ENCODE peak calls at places on chromosomes 1 and 21, in seven cellular contexts. A is CD4-positive, CD25-positive, alpha-beta regulatory T cell; H is stromal cell of bone marrow; B is coronary artery; Y is HFF-Myc; X is activated naive CD8-positive, alpha-beta T cell treated with anti-CD3 and anti-CD28 coated beads, Interleukin-2, amount 50 U/mL, for 24 hours; I is iPS DF 19.7. Q is an unnamed sample.

GRCh38 chr1:27598902-27599528 is 4.9 kb downstream of the AHDC1 start:
- DNase-seq in B (peak; percentile 94), I (no peak), Y (no peak), X (peak; percentile 67), H (peak; percentile 83), A (no peak), Q (no peak)

GRCh38 chr1:165924096-165924495 is 96.7 kb downstream of the UCK2 start:
- DNase-seq in I (no peak), X (no peak), B (no peak), H (no peak), A (no peak), Y (no peak), Q (no peak)

GRCh38 chr1:8097077-8097799 is 71.1 kb upstream of the ERRFI1 start:
- DNase-seq in B (no peak), A (peak; percentile 64), Y (peak; percentile 88), I (no peak), H (peak; percentile 86), X (no peak), Q (peak; percentile 97)

GRCh38 chr1:228490120-228491078 is 3.2 kb downstream of the RNF187 start:
- DNase-seq in X (no peak), Y (no peak), H (peak; percentile 7), I (no peak), B (no peak), A (no peak), Q (no peak)

GRCh38 chr1:227770812-227771211 is 35.6 kb downstream of the SNAP47 start:
- DNase-seq in H (no peak), A (no peak), B (no peak), X (no peak), I (no peak), Y (no peak), Q (no peak)

GRCh38 chr21:36745459-36745858 is 46.5 kb downstream of the SIM2 start:
- DNase-seq in I (no peak), H (no peak), A (no peak), B (no peak), Y (no peak), X (no peak), Q (no peak)

GRCh38 chr1:205430631-205431305 is 8.9 kb upstream of the LEMD1 start:
- DNase-seq in I (no peak), Y (peak; percentile 19), X (peak; percentile 71), B (no peak), A (peak; percentile 61), H (peak; percentile 18), Q (peak; percentile 20)

GRCh38 chr1:202272446-202272845 is 69.3 kb downstream of the UBE2T start:
- DNase-seq in B (no peak), Y (no peak), X (no peak), H (no peak), A (no peak), I (no peak), Q (no peak)

GRCh38 chr1:243620096-243620495 is 229.9 kb downstream of the AKT3 start:
- DNase-seq in B (no peak), Y (no peak), H (no peak), X (no peak), A (no peak), I (no peak), Q (no peak)

GRCh38 chr1:236120725-236121153 is 21.6 kb upstream of the GPR137B start:
- DNase-seq in B (no peak), H (no peak), X (no peak), I (no peak), Y (no peak), A (peak; percentile 39), Q (no peak)

GRCh38 chr1:238960071-238960470 is 426.3 kb upstream of the CHRM3 start:
- DNase-seq in Y (no peak), A (no peak), X (no peak), B (no peak), I (no peak), H (peak; percentile 81), Q (no peak)

GRCh38 chr1:232767381-232768074 is 37.7 kb upstream of the MAP10 start:
- DNase-seq in A (peak; percentile 20), X (no peak), I (no peak), Y (peak; percentile 22), H (peak; percentile 72), B (no peak), Q (peak; percentile 20)

GRCh38 chr21:31656199-31657095 is 3.0 kb upstream of the SOD1 start:
- DNase-seq in A (peak; percentile 33), X (peak; percentile 51), I (no peak), B (no peak), H (peak; percentile 59), Y (no peak), Q (no peak)

GRCh38 chr1:183694035-183694434 is 40.9 kb upstream of the APOBEC4 start:
- DNase-seq in X (no peak), Y (no peak), I (no peak), B (no peak), A (no peak), H (peak; percentile 5), Q (no peak)

GRCh38 chr1:216793303-216793702 is 70.1 kb upstream of the ESRRG start:
- DNase-seq in A (no peak), B (no peak), X (no peak), I (no peak), H (no peak), Y (no peak), Q (no peak)

GRCh38 chr1:1982379-1983232 is 21.0 kb downstream of the CFAP74 start:
- DNase-seq in X (no peak), A (no peak), I (no peak), B (no peak), H (no peak), Y (no peak), Q (no peak)

GRCh38 chr1:25130895-25131294 is 101.4 kb downstream of the SYF2 start:
- DNase-seq in Y (no peak), H (no peak), X (no peak), I (no peak), A (no peak), B (no peak), Q (no peak)

GRCh38 chr21:17458279-17458678 is 54.6 kb upstream of the CXADR start:
- DNase-seq in I (no peak), B (no peak), H (no peak), Y (no peak), X (no peak), A (no peak), Q (no peak)

GRCh38 chr1:61585714-61586113 is 139.2 kb downstream of the TM2D1 start:
- DNase-seq in A (no peak), B (no peak), I (no peak), H (no peak), Y (no peak), X (no peak), Q (no peak)

GRCh38 chr1:32991386-32991785 is 26.8 kb upstream of the RNF19B start:
- DNase-seq in H (no peak), B (no peak), Y (no peak), I (no peak), A (no peak), X (no peak), Q (no peak)

GRCh38 chr1:154221815-154222081 is 993 bp downstream of the UBAP2L start:
- DNase-seq in H (peak; percentile 26), Y (no peak), I (no peak), B (no peak), X (no peak), A (no peak), Q (no peak)

GRCh38 chr1:39196244-39197215 is 8.0 kb upstream of the MACF1 start:
- DNase-seq in B (no peak), Y (no peak), I (no peak), X (peak; percentile 44), H (peak; percentile 36), A (peak; percentile 95), Q (no peak)

GRCh38 chr21:28538987-28539622 is 453.6 kb downstream of the LTN1 start:
- DNase-seq in X (no peak), B (no peak), H (peak; percentile 79), I (no peak), A (no peak), Y (peak; percentile 81), Q (no peak)

GRCh38 chr1:204145033-204145504 is 6.8 kb downstream of the ETNK2 start:
- DNase-seq in X (no peak), I (no peak), A (no peak), Y (no peak), H (no peak), B (no peak), Q (no peak)

GRCh38 chr1:153956997-153957715 is 1.3 kb downstream of the CRTC2 start:
- DNase-seq in A (no peak), X (no peak), Y (no peak), I (no peak), B (no peak), H (no peak), Q (no peak)

GRCh38 chr1:78427506-78427905 is 63.3 kb upstream of the PTGFR start:
- DNase-seq in I (no peak), B (no peak), H (no peak), Y (no peak), A (no peak), X (no peak), Q (no peak)

GRCh38 chr1:51100264-51100880 is 1.7 kb upstream of the C1orf185 start:
- DNase-seq in A (no peak), X (no peak), H (no peak), B (no peak), Y (no peak), I (no peak), Q (no peak)

GRCh38 chr1:15159166-15159555 is 5.6 kb downstream of the TMEM51 start:
- DNase-seq in B (no peak), A (no peak), I (no peak), Y (no peak), H (no peak), X (no peak), Q (no peak)

GRCh38 chr1:119316870-119317416 is 51.6 kb upstream of the HAO2 start:
- DNase-seq in A (no peak), X (no peak), B (no peak), H (no peak), I (no peak), Y (no peak), Q (no peak)

GRCh38 chr1:4120557-4121292 is 220.7 kb upstream of the C1orf174 start:
- DNase-seq in B (no peak), Y (no peak), A (no peak), X (no peak), I (no peak), H (no peak), Q (no peak)

GRCh38 chr1:68087184-68087583 is 36.8 kb upstream of the DIRAS3 start:
- DNase-seq in I (no peak), X (no peak), A (no peak), Y (no peak), H (no peak), B (no peak), Q (no peak)

GRCh38 chr1:95582191-95582590 is 348.2 kb downstream of the RWDD3 start:
- DNase-seq in A (no peak), I (no peak), X (no peak), H (no peak), B (no peak), Y (no peak), Q (no peak)

Q was measured in Panc1.